ENCODE peak calls at places on chromosomes 7 and 10, in five cellular contexts. One of them, this sample, is unnamed.

GRCh38 chr10:28010821-28011220 is 11.9 kb upstream of the ODAD2 start:
- DNase-seq in BJ: no peak
- DNase-seq in upper lobe of right lung: no peak
- DNase-seq in AG10803: no peak
- DNase-seq in fibroblast of the aortic adventitia: no peak
- DNase-seq in this sample: no peak

GRCh38 chr10:101843032-101843991 is at the start of gene KCNIP2:
- DNase-seq in upper lobe of right lung: peak
- DNase-seq in BJ: no peak
- DNase-seq in fibroblast of the aortic adventitia: no peak
- DNase-seq in AG10803: no peak
- DNase-seq in this sample: no peak

GRCh38 chr7:2926898-2927405 is 82.8 kb upstream of the GNA12 start:
- DNase-seq in upper lobe of right lung: peak
- DNase-seq in BJ: no peak
- DNase-seq in AG10803: no peak
- DNase-seq in fibroblast of the aortic adventitia: no peak
- DNase-seq in this sample: no peak

GRCh38 chr10:101495324-101495925 is 92.6 kb downstream of the POLL start:
- DNase-seq in AG10803: peak
- DNase-seq in fibroblast of the aortic adventitia: peak
- DNase-seq in BJ: no peak
- DNase-seq in upper lobe of right lung: no peak
- DNase-seq in this sample: peak

GRCh38 chr10:102401735-102402511 is 6.4 kb downstream of the NFKB2 start:
- DNase-seq in BJ: no peak
- DNase-seq in AG10803: peak
- DNase-seq in upper lobe of right lung: peak
- DNase-seq in fibroblast of the aortic adventitia: peak
- DNase-seq in this sample: peak

GRCh38 chr10:117074621-117075020 is 63.4 kb downstream of the VAX1 start:
- DNase-seq in BJ: no peak
- DNase-seq in upper lobe of right lung: no peak
- DNase-seq in fibroblast of the aortic adventitia: no peak
- DNase-seq in AG10803: no peak
- DNase-seq in this sample: no peak

GRCh38 chr7:4202954-4203353 is 479.1 kb upstream of the FOXK1 start:
- DNase-seq in BJ: no peak
- DNase-seq in upper lobe of right lung: no peak
- DNase-seq in fibroblast of the aortic adventitia: no peak
- DNase-seq in AG10803: no peak
- DNase-seq in this sample: no peak

GRCh38 chr7:116443101-116443523 is 56.4 kb upstream of the CAV2 start:
- DNase-seq in fibroblast of the aortic adventitia: peak
- DNase-seq in BJ: peak
- DNase-seq in AG10803: peak
- DNase-seq in upper lobe of right lung: no peak
- DNase-seq in this sample: peak

GRCh38 chr7:108311446-108312168 is 144.6 kb downstream of the NRCAM start:
- DNase-seq in BJ: no peak
- DNase-seq in upper lobe of right lung: no peak
- DNase-seq in fibroblast of the aortic adventitia: peak
- DNase-seq in AG10803: peak
- DNase-seq in this sample: peak

GRCh38 chr10:98404571-98405396 is 10.2 kb downstream of the PYROXD2 start:
- DNase-seq in AG10803: peak
- DNase-seq in upper lobe of right lung: no peak
- DNase-seq in fibroblast of the aortic adventitia: peak
- DNase-seq in BJ: peak
- DNase-seq in this sample: peak

GRCh38 chr10:3102721-3103410 is 35.5 kb downstream of the PFKP start:
- DNase-seq in upper lobe of right lung: no peak
- DNase-seq in fibroblast of the aortic adventitia: peak
- DNase-seq in BJ: no peak
- DNase-seq in AG10803: peak
- DNase-seq in this sample: peak

GRCh38 chr10:131077031-131077430 is 234.5 kb downstream of the TCERG1L start:
- DNase-seq in BJ: no peak
- DNase-seq in upper lobe of right lung: no peak
- DNase-seq in fibroblast of the aortic adventitia: no peak
- DNase-seq in AG10803: no peak
- DNase-seq in this sample: no peak
- TF ChIP-seq CTCF in BJ: no peak
- TF ChIP-seq CTCF in upper lobe of right lung: no peak
- TF ChIP-seq CTCF in fibroblast of the aortic adventitia: no peak
- TF ChIP-seq CTCF in AG10803: no peak
- TF ChIP-seq CTCF in this sample: no peak

GRCh38 chr10:99765672-99766071 is 16.8 kb upstream of the ABCC2 start:
- DNase-seq in AG10803: no peak
- DNase-seq in fibroblast of the aortic adventitia: no peak
- DNase-seq in upper lobe of right lung: no peak
- DNase-seq in BJ: no peak
- DNase-seq in this sample: no peak

GRCh38 chr10:99767901-99768300 is 14.5 kb upstream of the ABCC2 start:
- DNase-seq in upper lobe of right lung: no peak
- DNase-seq in AG10803: no peak
- DNase-seq in BJ: no peak
- DNase-seq in fibroblast of the aortic adventitia: no peak
- DNase-seq in this sample: no peak

GRCh38 chr10:99768430-99769011 is 13.9 kb upstream of the ABCC2 start:
- DNase-seq in upper lobe of right lung: no peak
- DNase-seq in BJ: no peak
- DNase-seq in fibroblast of the aortic adventitia: peak
- DNase-seq in AG10803: peak
- DNase-seq in this sample: no peak

GRCh38 chr10:99766282-99766681 is 16.2 kb upstream of the ABCC2 start:
- DNase-seq in AG10803: no peak
- DNase-seq in upper lobe of right lung: no peak
- DNase-seq in BJ: no peak
- DNase-seq in fibroblast of the aortic adventitia: no peak
- DNase-seq in this sample: no peak

DNA sequence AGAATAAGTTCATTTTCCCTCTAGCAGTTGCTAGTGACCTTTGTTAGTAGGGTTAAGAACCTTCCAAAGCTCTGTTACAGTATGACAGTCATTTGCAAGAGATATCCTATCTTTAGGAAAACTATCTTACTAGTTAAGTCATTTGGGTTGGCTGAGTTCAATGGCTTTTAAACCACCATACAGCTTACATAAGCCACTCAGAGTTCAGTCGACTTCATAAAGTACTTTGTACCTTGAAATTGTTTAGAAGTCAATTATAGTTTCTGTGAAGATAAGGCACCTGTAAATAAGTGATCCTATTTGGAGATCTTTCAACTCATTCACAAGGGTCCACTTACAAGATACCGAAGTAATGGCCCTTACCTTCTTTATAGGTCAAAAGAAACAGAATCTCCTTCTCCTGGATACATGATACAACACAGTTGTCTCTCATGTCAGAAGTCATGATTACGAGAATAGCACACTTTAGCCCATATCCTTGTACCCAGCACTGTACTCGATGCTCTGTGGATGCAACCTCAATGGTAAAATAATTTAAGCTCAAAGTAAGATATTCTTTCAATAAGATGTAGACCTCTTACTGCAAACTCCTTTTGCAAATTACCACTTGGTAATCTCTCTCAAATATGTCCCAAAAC is 11.9 kb upstream of the ABCC2 start:
- DNase-seq in AG10803: no peak
- DNase-seq in BJ: no peak
- DNase-seq in upper lobe of right lung: no peak
- DNase-seq in fibroblast of the aortic adventitia: no peak
- DNase-seq in this sample: no peak
- H3K4me3 ChIP-seq in AG10803: no peak
- H3K4me3 ChIP-seq in BJ: no peak
- H3K4me3 ChIP-seq in upper lobe of right lung: no peak
- H3K4me3 ChIP-seq in fibroblast of the aortic adventitia: no peak
- H3K4me3 ChIP-seq in this sample: no peak

GRCh38 chr7:106460792-106461254 is 176.0 kb upstream of the NAMPT start:
- DNase-seq in BJ: no peak
- DNase-seq in AG10803: no peak
- DNase-seq in fibroblast of the aortic adventitia: peak
- DNase-seq in upper lobe of right lung: no peak
- DNase-seq in this sample: no peak

GRCh38 chr7:106462914-106463482 is 178.2 kb upstream of the NAMPT start:
- DNase-seq in AG10803: no peak
- DNase-seq in BJ: no peak
- DNase-seq in upper lobe of right lung: no peak
- DNase-seq in fibroblast of the aortic adventitia: no peak
- DNase-seq in this sample: no peak

GRCh38 chr7:106464169-106464568 is 179.4 kb upstream of the NAMPT start:
- DNase-seq in BJ: no peak
- DNase-seq in fibroblast of the aortic adventitia: no peak
- DNase-seq in AG10803: no peak
- DNase-seq in upper lobe of right lung: no peak
- DNase-seq in this sample: peak

GRCh38 chr7:106464651-106465050 is 179.9 kb upstream of the NAMPT start:
- DNase-seq in BJ: no peak
- DNase-seq in upper lobe of right lung: no peak
- DNase-seq in fibroblast of the aortic adventitia: no peak
- DNase-seq in AG10803: no peak
- DNase-seq in this sample: no peak

DNA sequence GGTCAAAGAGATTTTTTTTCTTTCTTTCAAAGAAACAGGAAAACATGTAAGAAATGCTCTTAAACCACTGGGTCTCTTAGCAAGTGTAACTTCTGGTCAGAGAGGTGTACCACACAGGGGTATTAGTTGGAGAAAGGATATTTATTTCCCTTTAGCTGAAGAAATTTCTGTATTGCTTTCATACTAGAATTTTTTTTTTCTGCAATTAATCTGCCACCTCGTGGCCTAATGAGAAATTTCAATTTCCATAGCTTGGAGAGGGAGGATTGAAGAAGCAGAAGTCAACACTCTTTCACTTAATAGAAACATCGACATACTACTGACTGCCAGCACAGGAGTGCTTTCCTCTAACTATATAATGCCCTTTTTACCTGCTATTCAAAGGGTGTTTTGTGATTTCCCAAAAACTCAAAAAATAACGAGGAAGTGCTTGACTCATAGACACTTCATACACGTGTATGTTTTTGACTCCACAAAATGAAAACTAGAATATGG is 177.6 kb upstream of the NAMPT start:
- DNase-seq in AG10803: peak
- DNase-seq in BJ: no peak
- DNase-seq in fibroblast of the aortic adventitia: peak
- DNase-seq in upper lobe of right lung: no peak
- DNase-seq in this sample: peak
- TF ChIP-seq CTCF in AG10803: peak
- TF ChIP-seq CTCF in BJ: peak
- TF ChIP-seq CTCF in fibroblast of the aortic adventitia: peak
- TF ChIP-seq CTCF in upper lobe of right lung: peak
- TF ChIP-seq CTCF in this sample: peak

GRCh38 chr10:120715214-120715613 is 135.9 kb upstream of the WDR11 start:
- DNase-seq in BJ: no peak
- DNase-seq in fibroblast of the aortic adventitia: no peak
- DNase-seq in AG10803: no peak
- DNase-seq in upper lobe of right lung: no peak
- DNase-seq in this sample: no peak
- H3K4me3 ChIP-seq in BJ: no peak
- H3K4me3 ChIP-seq in fibroblast of the aortic adventitia: no peak
- H3K4me3 ChIP-seq in AG10803: no peak
- H3K4me3 ChIP-seq in upper lobe of right lung: no peak
- H3K4me3 ChIP-seq in this sample: no peak

DNA sequence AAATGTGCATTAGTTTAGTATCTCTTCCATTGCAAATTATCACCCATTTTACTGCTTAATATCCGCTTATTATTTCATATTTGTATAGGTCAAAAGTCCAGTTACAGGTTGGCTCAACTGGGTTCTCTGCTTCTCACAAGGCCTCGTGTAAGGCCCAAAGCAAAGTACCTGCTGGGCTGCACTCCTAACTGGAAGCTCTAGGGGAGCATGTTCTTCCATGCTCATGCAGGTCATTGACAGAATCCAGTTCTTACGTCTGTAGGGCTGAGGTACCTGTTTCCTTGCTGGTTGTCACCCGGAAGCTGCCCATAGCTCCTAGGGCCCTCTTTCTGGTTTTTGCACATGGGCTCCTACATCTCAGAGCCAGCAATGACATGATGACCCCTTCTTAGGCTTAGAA is 79.6 kb downstream of the RAPGEF5 start:
- DNase-seq in upper lobe of right lung: no peak
- DNase-seq in fibroblast of the aortic adventitia: no peak
- DNase-seq in BJ: no peak
- DNase-seq in AG10803: no peak
- DNase-seq in this sample: no peak
- TF ChIP-seq CTCF in upper lobe of right lung: no peak
- TF ChIP-seq CTCF in fibroblast of the aortic adventitia: no peak
- TF ChIP-seq CTCF in BJ: no peak
- TF ChIP-seq CTCF in AG10803: no peak
- TF ChIP-seq CTCF in this sample: no peak

GRCh38 chr7:157000741-157001653 is 9.5 kb downstream of the MNX1 start:
- DNase-seq in upper lobe of right lung: peak
- DNase-seq in fibroblast of the aortic adventitia: no peak
- DNase-seq in AG10803: no peak
- DNase-seq in BJ: no peak
- DNase-seq in this sample: no peak

GRCh38 chr7:156999611-157000046 is 10.8 kb downstream of the MNX1 start:
- DNase-seq in fibroblast of the aortic adventitia: no peak
- DNase-seq in BJ: no peak
- DNase-seq in AG10803: no peak
- DNase-seq in upper lobe of right lung: peak
- DNase-seq in this sample: no peak

GRCh38 chr7:157000047-157000726 is 10.3 kb downstream of the MNX1 start:
- DNase-seq in upper lobe of right lung: no peak
- DNase-seq in fibroblast of the aortic adventitia: no peak
- DNase-seq in BJ: no peak
- DNase-seq in AG10803: no peak
- DNase-seq in this sample: no peak

GRCh38 chr7:157001920-157002818 is 8.3 kb downstream of the MNX1 start:
- DNase-seq in AG10803: no peak
- DNase-seq in BJ: no peak
- DNase-seq in upper lobe of right lung: peak
- DNase-seq in fibroblast of the aortic adventitia: no peak
- DNase-seq in this sample: no peak

DNA sequence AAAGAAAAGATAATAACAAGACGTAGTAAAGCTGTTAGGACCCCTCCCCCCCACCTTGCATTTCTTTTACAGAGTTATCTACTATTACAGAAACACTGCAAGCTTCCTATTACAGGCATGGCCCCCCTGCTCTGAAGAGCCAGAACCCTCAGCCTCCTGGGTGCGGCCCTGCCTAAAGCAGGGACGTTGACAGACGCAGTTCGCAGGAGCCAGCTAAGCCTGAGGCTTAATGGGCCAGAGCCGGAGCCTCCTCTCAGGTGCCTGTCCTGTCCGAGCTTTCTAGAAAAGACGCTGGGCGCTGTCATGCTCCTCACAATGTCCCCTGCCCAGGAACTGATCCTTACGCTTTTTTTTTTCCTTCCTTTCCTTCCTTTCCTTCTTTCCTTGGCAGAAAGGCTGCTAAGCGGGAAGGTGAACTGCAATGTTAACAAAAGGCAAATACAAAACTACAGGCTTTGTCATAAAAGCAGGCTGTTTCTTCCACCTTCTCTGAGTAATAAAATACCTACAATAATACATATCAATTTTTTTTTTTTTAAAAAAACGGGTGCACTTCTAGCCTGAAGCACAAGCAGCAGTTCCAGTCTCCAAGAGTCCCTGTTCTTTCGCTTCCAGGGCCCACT is 11.4 kb downstream of the MNX1 start:
- DNase-seq in upper lobe of right lung: no peak
- DNase-seq in BJ: no peak
- DNase-seq in AG10803: no peak
- DNase-seq in fibroblast of the aortic adventitia: no peak
- DNase-seq in this sample: no peak
- H3K4me3 ChIP-seq in upper lobe of right lung: peak
- H3K4me3 ChIP-seq in BJ: no peak
- H3K4me3 ChIP-seq in AG10803: no peak
- H3K4me3 ChIP-seq in fibroblast of the aortic adventitia: no peak
- H3K4me3 ChIP-seq in this sample: peak